ENCODE peak calls at places on chromosomes 4 and X, in seven cellular contexts. I, L, H, D, G, O and F are unnamed samples.
A peak's percentile ranks its signal among the peaks of the same experiment; 100 is the strongest.

GRCh38 chr4:121597346-121597934 is 99.3 kb downstream of the ANXA5 start:
- DNase-seq in G (no peak), O (peak; percentile 38), H (no peak), I (no peak), D (no peak), L (no peak), F (no peak)

GRCh38 chr4:114286275-114286674 is 306.8 kb upstream of the ARSJ start:
- DNase-seq in D (no peak), I (no peak), H (no peak), G (no peak), L (no peak), O (peak; percentile 34), F (no peak)

GRCh38 chr4:21962691-21963090 is 14.1 kb upstream of the KCNIP4 start:
- DNase-seq in G (no peak), O (no peak), H (no peak), L (no peak), I (no peak), D (no peak), F (no peak)

GRCh38 chrX:39261446-39262147 is 460.3 kb downstream of the MID1IP1 start:
- DNase-seq in D (no peak), O (peak; percentile 85), G (peak; percentile 54), L (no peak), I (no peak), H (no peak), F (no peak)

GRCh38 chr4:151294833-151295496 is 18.0 kb downstream of the PRSS48 start:
- DNase-seq in I (no peak), O (no peak), D (no peak), H (no peak), L (no peak), G (no peak), F (no peak)

GRCh38 chr4:31187979-31188378 is 467.8 kb downstream of the PCDH7 start:
- DNase-seq in L (no peak), I (no peak), O (no peak), D (no peak), H (no peak), G (no peak), F (no peak)

GRCh38 chrX:148043456-148043855 is 62.3 kb downstream of the FMR1NB start:
- DNase-seq in O (peak; percentile 79), H (no peak), G (no peak), L (no peak), I (no peak), D (no peak), F (no peak)

GRCh38 chrX:49287665-49288064 is 15.8 kb upstream of the GAGE10 start:
- DNase-seq in O (no peak), G (no peak), I (peak; percentile 67), L (no peak), H (no peak), D (no peak), F (no peak)

GRCh38 chr4:85445058-85445639 is 29.8 kb upstream of the ARHGAP24 start:
- DNase-seq in G (no peak), L (no peak), D (no peak), H (no peak), I (no peak), O (no peak), F (no peak)

GRCh38 chr4:19580090-19580489 is 671.6 kb upstream of the SLIT2 start:
- DNase-seq in D (no peak), L (no peak), I (no peak), H (no peak), G (no peak), O (peak; percentile 58), F (no peak)

GRCh38 chrX:141220342-141221008 is 21.8 kb downstream of the SPANXC start:
- DNase-seq in H (no peak), D (no peak), L (no peak), O (peak; percentile 70), I (no peak), G (no peak), F (no peak)

GRCh38 chr4:113657834-113658233 is 103.7 kb downstream of the CAMK2D start:
- DNase-seq in I (no peak), D (no peak), O (peak; percentile 46), G (peak; percentile 52), L (no peak), H (no peak), F (no peak)

GRCh38 chrX:70444326-70445196 is at the start of gene DLG3:
- DNase-seq in O (peak; percentile 60), G (peak; percentile 12), L (peak; percentile 43), H (no peak), I (no peak), D (peak; percentile 2), F (no peak)

GRCh38 chr4:140158234-140159030 is 4.4 kb upstream of the MAML3 start:
- DNase-seq in D (no peak), O (no peak), G (no peak), L (no peak), H (no peak), I (no peak), F (no peak)

GRCh38 chr4:161522031-161522430 is 641.8 kb downstream of the FSTL5 start:
- DNase-seq in I (no peak), L (no peak), H (no peak), G (peak; percentile 53), O (no peak), D (no peak), F (no peak)

GRCh38 chr4:76315267-76315918 is 8.9 kb downstream of the STBD1 start:
- DNase-seq in L (no peak), O (no peak), H (no peak), D (no peak), G (no peak), I (no peak), F (no peak)

GRCh38 chrX:105063743-105064142 is 156.8 kb downstream of the TEX13A start:
- DNase-seq in H (no peak), L (no peak), D (no peak), I (no peak), G (no peak), O (no peak), F (no peak)

GRCh38 chr4:182142146-182143085 is 100.8 kb upstream of the TENM3 start:
- DNase-seq in O (peak; percentile 4), H (no peak), D (no peak), I (no peak), L (no peak), G (no peak), F (no peak)

GRCh38 chr4:101205878-101206277 is 141.4 kb downstream of the PPP3CA start:
- DNase-seq in G (no peak), D (no peak), L (peak; percentile 49), I (peak; percentile 81), H (no peak), O (peak; percentile 68), F (no peak)

GRCh38 chr4:2789801-2790582 is 2.9 kb upstream of the SH3BP2 start:
- DNase-seq in H (no peak), G (no peak), L (no peak), D (no peak), I (no peak), O (no peak), F (no peak)

GRCh38 chrX:67558267-67558666 is 14.4 kb downstream of the AR start:
- DNase-seq in L (no peak), H (no peak), D (no peak), O (no peak), I (no peak), G (no peak), F (no peak)

GRCh38 chr4:94413085-94413685 is 38.6 kb upstream of the PDLIM5 start:
- DNase-seq in H (no peak), O (peak; percentile 7), D (no peak), L (no peak), I (no peak), G (no peak), F (no peak)

GRCh38 chrX:48761674-48762471 is at the start of gene GLOD5:
- DNase-seq in I (peak; percentile 46), O (no peak), D (no peak), G (peak; percentile 28), H (peak; percentile 69), L (no peak), F (no peak)

GRCh38 chrX:54413753-54414152 is 26.5 kb upstream of the TSR2 start:
- DNase-seq in I (no peak), H (no peak), G (no peak), D (no peak), O (peak; percentile 2), L (no peak), F (no peak)

GRCh38 chr4:73698217-73698616 is 42.2 kb upstream of the CXCL8 start:
- DNase-seq in H (no peak), L (no peak), D (no peak), O (peak; percentile 63), I (no peak), G (no peak), F (no peak)

GRCh38 chr4:163495900-163496299 is 1.4 kb downstream of the TMA16 start:
- DNase-seq in O (no peak), G (peak; percentile 1), D (no peak), I (no peak), L (no peak), H (no peak), F (no peak)

GRCh38 chr4:99708551-99708950 is 50.9 kb upstream of the C4orf54 start:
- DNase-seq in L (no peak), D (no peak), G (no peak), O (no peak), H (no peak), I (no peak), F (no peak)

GRCh38 chr4:134702374-134702773 is 500.8 kb upstream of the PABPC4L start:
- DNase-seq in I (no peak), G (no peak), O (no peak), L (no peak), D (no peak), H (no peak), F (no peak)

GRCh38 chr4:70709551-70710080 is 12.1 kb upstream of the RUFY3 start:
- DNase-seq in D (no peak), G (peak; percentile 65), I (no peak), H (no peak), O (no peak), L (no peak), F (no peak)

GRCh38 chr4:161256716-161257115 is 907.1 kb downstream of the FSTL5 start:
- DNase-seq in I (no peak), O (peak; percentile 1), G (no peak), D (no peak), H (no peak), L (no peak), F (no peak)

GRCh38 chr4:17762705-17763104 is 18.7 kb downstream of the FAM184B start:
- DNase-seq in D (no peak), O (peak; percentile 59), H (no peak), L (no peak), I (no peak), G (no peak), F (no peak)

GRCh38 chrX:104750146-104750699 is 184.2 kb downstream of the IL1RAPL2 start:
- DNase-seq in H (no peak), I (no peak), D (no peak), O (no peak), G (no peak), L (no peak), F (no peak)

GRCh38 chr4:151169223-151169622 is 69.8 kb downstream of the RPS3A start:
- DNase-seq in G (no peak), I (no peak), O (peak; percentile 98), D (no peak), H (no peak), L (no peak), F (no peak)

GRCh38 chr4:80026080-80026479 is 46.9 kb downstream of the ANTXR2 start:
- DNase-seq in L (no peak), G (no peak), I (no peak), D (no peak), O (peak; percentile 8), H (no peak), F (no peak)

GRCh38 chrX:47643926-47644325 is 6.4 kb downstream of the ELK1 start:
- DNase-seq in I (no peak), H (no peak), O (peak; percentile 41), G (no peak), D (no peak), L (no peak), F (no peak)

GRCh38 chr4:146318894-146319293 is 104.6 kb downstream of the REELD1 start:
- DNase-seq in D (no peak), L (no peak), I (no peak), H (no peak), G (no peak), O (no peak), F (no peak)

GRCh38 chr4:6684656-6685055 is 9.0 kb upstream of the S100P start:
- DNase-seq in D (no peak), H (no peak), L (no peak), I (no peak), O (no peak), G (no peak), F (no peak)

GRCh38 chr4:6137027-6137746 is 63.2 kb downstream of the JAKMIP1 start:
- DNase-seq in D (no peak), G (no peak), I (no peak), L (no peak), H (no peak), O (no peak), F (no peak)